ENCODE peak calls at places on chromosome X, in five cellular contexts. One of them, this sample, is unnamed.

GRCh38 chrX:65758505-65758904 is 91.1 kb downstream of the MSN start:
- DNase-seq in HepG2: no peak
- DNase-seq in K562: no peak
- DNase-seq in GM12878: no peak
- DNase-seq in GM12891: no peak
- DNase-seq in this sample: no peak

GRCh38 chrX:132532955-132533354 is 44.1 kb upstream of the MBNL3 start:
- DNase-seq in HepG2: peak
- DNase-seq in K562: no peak
- DNase-seq in GM12878: no peak
- DNase-seq in GM12891: no peak
- DNase-seq in this sample: no peak

GRCh38 chrX:129785160-129785947 is 5.6 kb downstream of the SASH3 start:
- DNase-seq in HepG2: no peak
- DNase-seq in K562: no peak
- DNase-seq in GM12878: no peak
- DNase-seq in GM12891: no peak
- DNase-seq in this sample: no peak

GRCh38 chrX:77510007-77510406 is 62.8 kb downstream of the FGF16 start:
- DNase-seq in HepG2: no peak
- DNase-seq in K562: no peak
- DNase-seq in GM12878: no peak
- DNase-seq in GM12891: no peak
- DNase-seq in this sample: no peak

GRCh38 chrX:397575-397974 is 10.9 kb upstream of the PPP2R3B start:
- DNase-seq in HepG2: no peak
- DNase-seq in K562: no peak
- DNase-seq in GM12878: no peak
- DNase-seq in GM12891: no peak
- DNase-seq in this sample: no peak

GRCh38 chrX:7139202-7140081 is 8.1 kb upstream of the STS start:
- DNase-seq in HepG2: no peak
- DNase-seq in K562: no peak
- DNase-seq in GM12878: no peak
- DNase-seq in GM12891: no peak
- DNase-seq in this sample: no peak

GRCh38 chrX:20228245-20228644 is 38.5 kb downstream of the RPS6KA3 start:
- DNase-seq in HepG2: no peak
- DNase-seq in K562: no peak
- DNase-seq in GM12878: no peak
- DNase-seq in GM12891: no peak
- DNase-seq in this sample: no peak

GRCh38 chrX:34365482-34365881 is 233.4 kb upstream of the FAM47A start:
- DNase-seq in HepG2: no peak
- DNase-seq in K562: no peak
- DNase-seq in GM12878: no peak
- DNase-seq in GM12891: no peak
- DNase-seq in this sample: no peak

GRCh38 chrX:94662665-94663064 is 988.7 kb downstream of the FAM133A start:
- DNase-seq in HepG2: no peak
- DNase-seq in K562: no peak
- DNase-seq in GM12878: no peak
- DNase-seq in GM12891: no peak
- DNase-seq in this sample: no peak

GRCh38 chrX:68343551-68343950 is 89.7 kb downstream of the OPHN1 start:
- DNase-seq in HepG2: no peak
- DNase-seq in K562: no peak
- DNase-seq in GM12878: no peak
- DNase-seq in GM12891: no peak
- DNase-seq in this sample: no peak
- TF ChIP-seq TAF1 in HepG2: no peak
- TF ChIP-seq TAF1 in K562: no peak
- TF ChIP-seq TAF1 in GM12878: no peak
- TF ChIP-seq TAF1 in GM12891: no peak
- TF ChIP-seq TAF1 in this sample: no peak

GRCh38 chrX:4110964-4111363 is 397.5 kb upstream of the PRKX start:
- DNase-seq in HepG2: no peak
- DNase-seq in K562: no peak
- DNase-seq in GM12878: no peak
- DNase-seq in GM12891: no peak
- DNase-seq in this sample: no peak
- TF ChIP-seq POLR2A in HepG2: no peak
- TF ChIP-seq POLR2A in K562: no peak
- TF ChIP-seq POLR2A in GM12878: no peak
- TF ChIP-seq POLR2A in GM12891: no peak
- TF ChIP-seq POLR2A in this sample: no peak

GRCh38 chrX:45781901-45782553 is 581.4 kb upstream of the DIPK2B start:
- DNase-seq in HepG2: peak
- DNase-seq in K562: no peak
- DNase-seq in GM12878: no peak
- DNase-seq in GM12891: no peak
- DNase-seq in this sample: no peak
- TF ChIP-seq TAF1 in HepG2: no peak
- TF ChIP-seq TAF1 in K562: no peak
- TF ChIP-seq TAF1 in GM12878: no peak
- TF ChIP-seq TAF1 in GM12891: no peak
- TF ChIP-seq TAF1 in this sample: no peak

DNA sequence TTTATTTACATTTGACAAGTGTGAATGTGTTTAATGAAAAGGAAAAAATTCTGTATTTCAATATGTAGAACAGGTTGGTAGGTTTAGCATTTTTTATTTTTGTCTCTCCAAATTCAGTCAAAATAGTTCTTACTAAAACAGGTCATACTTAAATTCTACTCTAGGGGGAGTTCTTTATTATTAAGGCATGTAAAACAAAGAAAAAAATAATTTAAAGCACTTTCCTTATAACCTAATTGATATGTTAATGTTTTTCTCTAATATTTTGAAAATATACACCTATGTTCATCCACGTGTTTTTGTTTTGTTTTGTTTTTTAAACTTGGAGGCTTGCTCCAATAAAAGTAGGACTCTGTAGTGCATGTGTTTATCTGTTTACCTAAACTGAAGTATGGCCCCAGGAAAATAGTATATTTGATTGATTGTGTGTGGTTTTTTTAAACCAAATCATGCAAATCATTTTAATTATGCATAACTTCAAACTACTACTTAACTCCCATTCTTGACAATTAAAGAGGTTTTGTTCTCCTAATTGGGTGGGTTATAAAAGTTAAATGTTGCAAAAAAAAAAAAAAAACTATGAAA is 562.7 kb downstream of the RPA4 start:
- DNase-seq in HepG2: no peak
- DNase-seq in K562: no peak
- DNase-seq in GM12878: no peak
- DNase-seq in GM12891: no peak
- DNase-seq in this sample: no peak
- TF ChIP-seq POLR2A in HepG2: no peak
- TF ChIP-seq POLR2A in K562: no peak
- TF ChIP-seq POLR2A in GM12878: no peak
- TF ChIP-seq POLR2A in GM12891: no peak
- TF ChIP-seq POLR2A in this sample: no peak

GRCh38 chrX:72295745-72296144 is 10.0 kb downstream of the CITED1 start:
- DNase-seq in HepG2: no peak
- DNase-seq in K562: no peak
- DNase-seq in GM12878: no peak
- DNase-seq in GM12891: no peak
- DNase-seq in this sample: no peak
- TF ChIP-seq TAF1 in HepG2: no peak
- TF ChIP-seq TAF1 in K562: no peak
- TF ChIP-seq TAF1 in GM12878: no peak
- TF ChIP-seq TAF1 in GM12891: no peak
- TF ChIP-seq TAF1 in this sample: no peak

GRCh38 chrX:134460005-134460860 is at the start of gene HPRT1:
- DNase-seq in HepG2: peak
- DNase-seq in K562: peak
- DNase-seq in GM12878: no peak
- DNase-seq in GM12891: peak
- DNase-seq in this sample: peak
- TF ChIP-seq POLR2A in HepG2: no peak
- TF ChIP-seq POLR2A in K562: peak
- TF ChIP-seq POLR2A in GM12878: peak
- TF ChIP-seq POLR2A in GM12891: no peak
- TF ChIP-seq POLR2A in this sample: peak

DNA sequence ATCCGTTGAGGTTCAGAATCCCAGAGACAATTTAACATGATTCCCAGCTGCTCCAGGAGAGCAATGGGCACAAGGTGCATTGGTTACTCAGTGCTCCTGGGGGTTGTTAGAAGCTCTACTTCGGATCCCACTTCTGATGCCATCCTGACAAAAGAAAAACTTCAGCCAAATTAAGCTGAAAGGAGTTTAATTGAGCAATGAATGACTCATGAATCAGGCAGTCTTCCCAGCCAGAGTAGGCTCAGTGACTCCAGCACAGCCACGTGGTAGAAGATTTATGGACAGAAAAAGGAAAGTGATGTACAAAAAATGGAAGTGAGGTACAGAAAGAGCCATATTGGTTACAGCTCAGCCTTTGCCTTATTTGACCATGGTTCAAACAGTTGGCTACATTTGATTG is 95.7 kb downstream of the PWWP3B start:
- DNase-seq in HepG2: no peak
- DNase-seq in K562: no peak
- DNase-seq in GM12878: no peak
- DNase-seq in GM12891: no peak
- DNase-seq in this sample: no peak
- TF ChIP-seq TAF1 in HepG2: no peak
- TF ChIP-seq TAF1 in K562: no peak
- TF ChIP-seq TAF1 in GM12878: no peak
- TF ChIP-seq TAF1 in GM12891: no peak
- TF ChIP-seq TAF1 in this sample: no peak

GRCh38 chrX:118976599-118977340 is 2.4 kb downstream of the LONRF3 start:
- DNase-seq in HepG2: no peak
- DNase-seq in K562: no peak
- DNase-seq in GM12878: no peak
- DNase-seq in GM12891: no peak
- DNase-seq in this sample: no peak

GRCh38 chrX:118974088-118974907 is at the start of gene LONRF3:
- DNase-seq in HepG2: peak
- DNase-seq in K562: peak
- DNase-seq in GM12878: no peak
- DNase-seq in GM12891: no peak
- DNase-seq in this sample: no peak

GRCh38 chrX:118974908-118975671 is 672 bp downstream of the LONRF3 start:
- DNase-seq in HepG2: peak
- DNase-seq in K562: peak
- DNase-seq in GM12878: no peak
- DNase-seq in GM12891: no peak
- DNase-seq in this sample: peak

GRCh38 chrX:118977424-118977823 is 3.0 kb downstream of the LONRF3 start:
- DNase-seq in HepG2: no peak
- DNase-seq in K562: no peak
- DNase-seq in GM12878: no peak
- DNase-seq in GM12891: no peak
- DNase-seq in this sample: no peak

GRCh38 chrX:118975831-118976598 is 1.6 kb downstream of the LONRF3 start:
- DNase-seq in HepG2: peak
- DNase-seq in K562: peak
- DNase-seq in GM12878: no peak
- DNase-seq in GM12891: no peak
- DNase-seq in this sample: peak
- TF ChIP-seq POLR2A in HepG2: peak
- TF ChIP-seq POLR2A in K562: peak
- TF ChIP-seq POLR2A in GM12878: no peak
- TF ChIP-seq POLR2A in GM12891: no peak
- TF ChIP-seq POLR2A in this sample: no peak

GRCh38 chrX:105260291-105261043 is 40.0 kb upstream of the TEX13A start:
- DNase-seq in HepG2: no peak
- DNase-seq in K562: no peak
- DNase-seq in GM12878: no peak
- DNase-seq in GM12891: no peak
- DNase-seq in this sample: no peak
- TF ChIP-seq TAF1 in HepG2: no peak
- TF ChIP-seq TAF1 in K562: no peak
- TF ChIP-seq TAF1 in GM12878: no peak
- TF ChIP-seq TAF1 in GM12891: no peak
- TF ChIP-seq TAF1 in this sample: no peak

GRCh38 chrX:49186125-49187027 is at the start of gene PRICKLE3:
- DNase-seq in HepG2: peak
- DNase-seq in K562: peak
- DNase-seq in GM12878: no peak
- DNase-seq in GM12891: peak
- DNase-seq in this sample: peak
- TF ChIP-seq POLR2A in HepG2: peak
- TF ChIP-seq POLR2A in K562: peak
- TF ChIP-seq POLR2A in GM12878: peak
- TF ChIP-seq POLR2A in GM12891: peak
- TF ChIP-seq POLR2A in this sample: peak

This sample was measured in GM12892.